ENCODE peak calls at places on chromosomes 13 and 19, in four cellular contexts. Q is WTC11, D is H1, Y is HepG2. T is an unnamed sample.

GRCh38 chr13:67119481-67119883 is 110.7 kb downstream of the PCDH9 start:
- DNase-seq in D (no peak), Q (no peak), Y (no peak), T (peak)

GRCh38 chr13:73254827-73255226 is 196.0 kb downstream of the KLF5 start:
- DNase-seq in D (no peak), Q (no peak), Y (no peak), T (no peak)

GRCh38 chr13:53408847-53409568 is 380.4 kb downstream of the OLFM4 start:
- DNase-seq in D (no peak), Q (no peak), Y (no peak), T (no peak)

GRCh38 chr13:114140909-114141255 is 8.5 kb upstream of the RASA3 start:
- DNase-seq in D (no peak), Y (no peak), Q (peak), T (no peak)

GRCh38 chr13:46572758-46573384 is 19.9 kb downstream of the LRCH1 start:
- DNase-seq in Y (no peak), D (no peak), Q (no peak), T (no peak)

GRCh38 chr19:49809155-49809986 is 3.7 kb downstream of the FUZ start:
- DNase-seq in Q (peak), Y (peak), D (peak), T (no peak)

GRCh38 chr13:40460116-40460515 is 206.3 kb downstream of the FOXO1 start:
- DNase-seq in Y (no peak), D (no peak), Q (no peak), T (no peak)

GRCh38 chr13:95248953-95249352 is 52.3 kb downstream of the ABCC4 start:
- DNase-seq in Q (no peak), Y (peak), D (no peak), T (no peak)

GRCh38 chr13:110702591-110703526 is 3.1 kb downstream of the CARS2 start:
- DNase-seq in D (no peak), Y (no peak), Q (no peak), T (no peak)

GRCh38 chr13:18964942-18965341 is 216.7 kb downstream of the TUBA3C start:
- DNase-seq in D (no peak), Q (no peak), Y (no peak), T (no peak)

GRCh38 chr13:98486412-98486811 is 90.5 kb downstream of the STK24 start:
- DNase-seq in Q (no peak), Y (no peak), D (no peak), T (no peak)

GRCh38 chr13:52615817-52616216 is 26.4 kb upstream of the HNRNPA1L2 start:
- DNase-seq in D (no peak), Y (peak), Q (no peak), T (no peak)

GRCh38 chr13:20492036-20492435 is 33.6 kb downstream of the CRYL1 start:
- DNase-seq in Y (no peak), Q (no peak), D (no peak), T (no peak)

GRCh38 chr19:20078696-20079095 is 896 bp downstream of the ZNF90 start:
- DNase-seq in Y (no peak), Q (peak), D (no peak), T (no peak)

GRCh38 chr13:26621731-26622401 is 64.4 kb downstream of the WASF3 start:
- DNase-seq in D (no peak), Q (no peak), Y (peak), T (no peak)

GRCh38 chr19:38277969-38278680 is 13.8 kb downstream of the SPINT2 start:
- DNase-seq in Y (no peak), Q (no peak), D (no peak), T (no peak)

GRCh38 chr19:14383898-14384669 is 2.8 kb downstream of the ADGRE5 start:
- DNase-seq in Y (no peak), D (no peak), Q (no peak), T (peak)

DNA sequence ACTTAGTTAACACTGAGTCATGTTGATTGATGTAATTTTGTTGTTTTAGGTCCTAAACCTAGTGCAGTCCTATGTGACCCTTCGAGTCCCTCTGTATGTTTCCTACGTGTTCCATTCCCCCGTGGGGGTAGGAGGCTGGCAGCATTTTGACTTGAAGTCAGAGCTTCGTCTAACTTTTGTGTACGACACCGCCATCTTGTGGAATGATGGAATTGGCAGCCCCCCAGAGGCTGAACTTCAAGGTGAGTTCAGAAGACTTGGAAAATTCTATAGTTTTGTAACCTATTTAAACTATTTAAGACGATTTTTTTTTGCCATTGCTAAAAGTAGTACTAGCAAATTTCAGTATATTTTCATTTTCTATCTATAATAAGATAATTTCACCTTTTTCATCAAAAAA is 117.9 kb downstream of the STOML3 start:
- DNase-seq in Y (peak), D (peak), Q (peak), T (peak)
- TF ChIP-seq ATF3 in Y (no peak), D (no peak), Q (no peak), T (no peak)

GRCh38 chr13:80558074-80558473 is 217.1 kb upstream of the SPRY2 start:
- DNase-seq in Y (no peak), Q (no peak), D (no peak), T (peak)
- TF ChIP-seq JUN in Y (no peak), Q (no peak), D (no peak), T (no peak)

DNA sequence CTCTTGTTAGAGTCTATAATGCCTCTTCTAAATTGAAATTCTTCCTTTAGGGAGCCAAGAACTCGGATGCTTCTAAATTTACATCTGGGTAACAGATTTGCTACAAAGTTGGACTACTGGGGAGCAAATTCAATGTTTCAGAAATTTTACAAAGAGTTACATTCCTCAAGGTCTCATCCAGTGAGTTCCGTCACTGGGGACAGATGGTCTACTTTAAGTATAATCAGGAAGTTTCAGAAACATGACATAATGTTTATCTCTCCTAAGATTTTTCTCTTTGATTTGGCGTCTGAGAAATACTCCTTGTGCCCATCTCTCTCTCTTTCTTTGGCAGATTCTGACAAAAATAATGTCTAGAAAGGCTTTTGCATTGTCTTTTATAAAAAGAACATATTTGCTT is 81.5 kb upstream of the MBNL2 start:
- DNase-seq in Q (no peak), Y (no peak), D (no peak), T (no peak)
- TF ChIP-seq ATF3 in Q (no peak), Y (no peak), D (no peak), T (no peak)

DNA sequence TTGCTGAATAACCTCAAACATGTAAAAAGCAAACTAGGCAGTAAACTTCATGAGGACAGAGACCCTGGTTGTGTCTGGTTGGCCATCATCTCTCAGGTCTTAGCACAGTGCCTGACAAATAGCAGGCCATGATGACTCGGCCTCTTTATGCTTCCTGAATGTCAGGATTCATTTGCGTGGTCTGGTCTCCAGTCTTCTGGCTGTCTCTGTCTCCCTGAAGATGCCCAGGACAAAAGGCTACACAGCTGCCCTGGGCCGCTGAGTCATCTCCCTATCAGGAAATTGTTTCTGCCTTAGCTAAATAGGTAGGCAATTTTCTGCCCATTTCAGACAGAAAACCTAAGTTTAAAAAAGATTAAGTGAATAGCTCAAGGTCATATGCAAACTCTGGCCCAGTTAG is 84.1 kb upstream of the FNDC3A start:
- DNase-seq in D (no peak), Q (no peak), Y (peak), T (no peak)
- TF ChIP-seq JUN in D (no peak), Q (no peak), Y (no peak), T (no peak)

DNA sequence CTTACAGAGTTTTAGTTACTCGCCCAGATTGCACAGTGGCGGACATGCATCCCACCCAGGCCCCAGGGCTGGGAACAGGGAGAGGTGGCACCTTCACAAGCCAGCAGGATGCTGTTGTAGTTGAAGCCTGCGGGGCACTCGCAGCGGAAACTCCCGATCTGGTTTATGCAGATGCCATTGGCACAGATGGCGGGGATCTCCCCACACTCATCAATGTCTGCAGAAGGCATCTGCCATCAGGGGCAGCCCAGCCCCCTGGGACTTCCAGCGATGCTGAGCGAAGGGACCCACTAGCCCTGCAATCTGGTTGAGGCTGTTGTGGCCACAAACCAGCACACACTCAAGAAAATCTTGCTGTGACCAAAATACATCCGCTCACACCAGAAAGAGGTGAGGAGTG is 44.6 kb downstream of the CCL25 start:
- DNase-seq in Y (no peak), Q (no peak), D (no peak), T (no peak)
- TF ChIP-seq ATF3 in Y (no peak), Q (no peak), D (no peak), T (no peak)